ENCODE peak calls at places on chromosomes 12 and 14, in six cellular contexts. M is MM.1S, V is PC-9, S is sigmoid colon, Y is mucosa of descending colon, W is ovary. C is an unnamed sample.

GRCh38 chr12:86948851-86949250 is 692.7 kb upstream of the MGAT4C start:
- DNase-seq in V (no peak), M (no peak), W (no peak), Y (no peak), S (no peak), C (no peak)

GRCh38 chr14:88986146-88986841 is 161.8 kb downstream of the TTC8 start:
- DNase-seq in M (no peak), V (peak; percentile 0), S (no peak), Y (no peak), W (peak; percentile 24), C (no peak)

GRCh38 chr12:43882578-43883178 is 46.8 kb downstream of the TMEM117 start:
- DNase-seq in V (peak; percentile 15), S (no peak), M (peak; percentile 46), Y (peak; percentile 45), W (no peak), C (peak; percentile 57)

GRCh38 chr12:76766161-76766560 is 2.2 kb downstream of the ZDHHC17 start:
- DNase-seq in S (no peak), V (no peak), M (no peak), Y (no peak), W (no peak), C (no peak)

GRCh38 chr12:18810537-18811253 is 72.8 kb downstream of the CAPZA3 start:
- DNase-seq in Y (no peak), W (peak; percentile 22), S (no peak), M (no peak), V (no peak), C (no peak)

GRCh38 chr14:104977008-104977680 is 1.0 kb downstream of the AHNAK2 start:
- DNase-seq in S (peak; percentile 70), W (no peak), Y (peak; percentile 24), M (no peak), V (no peak), C (no peak)

GRCh38 chr14:86935241-86935640 is 1057.7 kb downstream of the GALC start:
- DNase-seq in V (no peak), M (no peak), W (no peak), Y (no peak), S (no peak), C (no peak)

GRCh38 chr12:50842637-50843493 is at the start of gene TMPRSS12:
- DNase-seq in V (peak; percentile 33), W (peak; percentile 35), Y (peak; percentile 4), M (no peak), S (no peak), C (no peak)

GRCh38 chr12:74119811-74120362 is 417.7 kb upstream of the ATXN7L3B start:
- DNase-seq in Y (no peak), M (no peak), W (no peak), V (no peak), S (no peak), C (no peak)

GRCh38 chr14:75303415-75303814 is 24.8 kb downstream of the FOS start:
- DNase-seq in V (peak; percentile 77), Y (peak; percentile 72), W (peak; percentile 56), M (peak; percentile 48), S (peak; percentile 86), C (peak; percentile 74)

GRCh38 chr14:94143711-94144110 is 14.3 kb upstream of the IFI27L2 start:
- DNase-seq in W (no peak), V (no peak), S (no peak), Y (no peak), M (no peak), C (no peak)

GRCh38 chr14:96225745-96226151 is 21.1 kb downstream of the BDKRB2 start:
- DNase-seq in M (no peak), S (no peak), V (peak; percentile 45), W (no peak), Y (peak; percentile 73), C (no peak)

GRCh38 chr12:68359669-68360068 is 27.5 kb upstream of the MDM1 start:
- DNase-seq in M (no peak), S (no peak), V (no peak), W (no peak), Y (no peak), C (no peak)

GRCh38 chr12:114703060-114703493 is 19.1 kb upstream of the TBX3 start:
- DNase-seq in M (no peak), Y (no peak), S (no peak), V (no peak), W (no peak), C (no peak)

GRCh38 chr12:34286934-34287333 is 264.6 kb downstream of the ALG10 start:
- DNase-seq in S (no peak), V (no peak), M (no peak), Y (no peak), W (no peak), C (no peak)

GRCh38 chr12:34289431-34290190 is 267.3 kb downstream of the ALG10 start:
- DNase-seq in M (no peak), V (no peak), W (peak; percentile 2), S (peak; percentile 37), Y (no peak), C (no peak)

GRCh38 chr12:34288963-34289345 is 266.7 kb downstream of the ALG10 start:
- DNase-seq in W (no peak), S (no peak), Y (no peak), M (no peak), V (no peak), C (no peak)

GRCh38 chr12:34287437-34287836 is 265.1 kb downstream of the ALG10 start:
- DNase-seq in M (no peak), V (no peak), Y (no peak), S (no peak), W (no peak), C (no peak)

DNA sequence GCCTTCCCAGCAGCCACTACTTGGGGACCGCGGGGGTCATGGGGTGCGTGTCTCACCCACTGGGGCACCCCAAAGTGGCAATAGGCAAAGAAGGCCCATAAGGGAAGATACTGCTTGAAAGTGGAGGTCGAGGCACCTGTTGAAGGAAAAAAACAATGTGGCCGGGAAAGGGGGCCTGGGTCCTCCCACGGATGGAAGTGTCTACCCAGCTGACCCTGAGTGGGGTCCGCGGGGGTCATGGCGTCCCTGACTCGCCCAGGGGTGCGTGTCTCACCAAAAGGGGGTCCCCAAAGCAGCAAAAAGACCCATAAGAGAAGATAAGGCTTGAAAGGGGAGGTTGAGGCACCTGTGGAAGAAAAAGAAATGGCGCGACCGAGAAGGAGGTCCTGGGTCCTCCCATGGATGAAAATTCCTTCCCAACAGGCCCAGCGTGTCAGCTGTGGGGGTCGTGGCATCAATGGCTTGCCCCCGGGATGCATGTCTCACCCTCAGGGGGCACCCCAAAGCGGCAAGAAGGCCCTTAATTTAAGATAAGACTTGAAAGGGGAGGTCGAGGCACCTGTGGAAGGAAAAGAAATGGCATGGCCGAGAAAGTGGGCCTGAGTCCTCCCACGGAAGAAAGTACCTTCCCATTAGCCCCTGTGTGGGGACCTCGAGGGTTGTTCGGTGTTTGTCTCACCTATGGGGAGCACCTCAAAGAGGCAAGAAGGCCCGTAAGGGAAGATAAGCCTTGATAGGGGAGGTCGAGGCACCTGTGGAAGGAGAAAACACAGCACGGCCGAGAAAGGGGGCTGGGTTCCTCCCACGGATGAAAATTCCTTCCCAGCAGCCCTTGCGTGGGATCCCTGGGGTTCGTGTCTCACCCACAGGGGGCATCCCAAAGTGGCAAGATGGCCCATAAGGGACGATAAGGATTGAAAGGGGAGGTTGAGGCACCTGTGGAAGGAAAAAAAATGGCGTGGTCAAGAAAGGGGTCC is 266.0 kb downstream of the ALG10 start:
- DNase-seq in W (no peak), V (no peak), S (peak; percentile 35), M (no peak), Y (no peak), C (no peak)
- H3K9me3 ChIP-seq in W (no peaks in the 10 kb centered on the region), V (no peaks in the 10 kb centered on the region), S (peaks cover 9% of the 10 kb centered on the region), M (no peaks in the 10 kb centered on the region), Y (peaks cover 94% of the 10 kb centered on the region), C (no peaks in the 10 kb centered on the region)

GRCh38 chr12:34166427-34167060 is 144.2 kb downstream of the ALG10 start:
- DNase-seq in S (no peak), V (no peak), M (no peak), Y (no peak), W (no peak), C (no peak)
- H3K9me3 ChIP-seq in S (no peaks in the 10 kb centered on the region), V (no peaks in the 10 kb centered on the region), M (no peaks in the 10 kb centered on the region), Y (peaks cover 11% of the 10 kb centered on the region), W (no peaks in the 10 kb centered on the region), C (no peaks in the 10 kb centered on the region)

GRCh38 chr12:120118710-120119097 is 2.2 kb upstream of the RAB35 start:
- DNase-seq in Y (no peak), V (no peak), M (no peak), W (no peak), S (no peak), C (no peak)

GRCh38 chr12:120117961-120118709 is 1.6 kb upstream of the RAB35 start:
- DNase-seq in V (peak; percentile 48), Y (no peak), S (no peak), M (no peak), W (no peak), C (peak; percentile 60)

GRCh38 chr12:120121343-120121742 is 4.8 kb upstream of the RAB35 start:
- DNase-seq in M (no peak), Y (no peak), S (no peak), V (no peak), W (no peak), C (no peak)

GRCh38 chr12:120121766-120122293 is 5.3 kb upstream of the RAB35 start:
- DNase-seq in S (no peak), Y (no peak), W (no peak), M (peak; percentile 59), V (no peak), C (no peak)

DNA sequence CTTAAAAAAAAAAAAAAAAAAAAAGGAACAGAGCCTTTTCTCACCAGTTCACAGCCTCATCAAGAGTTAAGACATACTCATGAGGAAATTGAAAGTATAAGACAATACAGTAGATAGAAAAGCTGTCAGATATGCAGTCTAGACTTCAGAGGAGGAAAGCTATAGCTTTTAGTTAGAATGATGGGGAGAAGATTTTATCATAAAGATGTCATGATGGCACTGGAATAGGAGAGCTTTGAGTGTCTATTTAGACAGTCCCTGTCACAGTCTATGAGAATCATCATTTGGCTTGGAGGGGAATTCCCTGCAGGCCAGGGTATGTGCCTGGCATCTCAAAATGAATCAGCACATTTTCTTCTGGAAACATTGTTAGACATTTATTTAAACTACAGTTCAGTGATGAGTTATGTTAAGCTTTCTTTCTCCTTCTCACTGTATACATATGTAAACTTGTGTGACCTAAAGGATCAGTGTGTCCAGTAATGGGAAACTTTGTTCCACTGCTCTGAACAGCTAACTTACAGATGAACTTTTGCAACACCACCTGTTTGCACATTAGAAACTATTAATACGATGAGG is 2.9 kb upstream of the RAB35 start:
- DNase-seq in Y (no peak), M (peak; percentile 36), W (no peak), S (no peak), V (no peak), C (no peak)
- H3K9me3 ChIP-seq in Y (no peaks in the 10 kb centered on the region), M (no peaks in the 10 kb centered on the region), W (no peaks in the 10 kb centered on the region), S (no peaks in the 10 kb centered on the region), V (no peaks in the 10 kb centered on the region), C (no peaks in the 10 kb centered on the region)

GRCh38 chr14:26960049-26960688 is 362.3 kb upstream of the NOVA1 start:
- DNase-seq in V (no peak), Y (no peak), M (no peak), S (no peak), W (no peak), C (no peak)
- H3K9me3 ChIP-seq in V (no peaks in the 10 kb centered on the region), Y (no peaks in the 10 kb centered on the region), M (no peaks in the 10 kb centered on the region), S (no peaks in the 10 kb centered on the region), W (no peaks in the 10 kb centered on the region), C (no peaks in the 10 kb centered on the region)

GRCh38 chr14:98623806-98624430 is 648.1 kb downstream of the BCL11B start:
- DNase-seq in Y (no peak), M (no peak), V (no peak), W (no peak), S (no peak), C (no peak)

GRCh38 chr14:98622208-98623051 is 649.6 kb downstream of the BCL11B start:
- DNase-seq in S (no peak), V (no peak), W (no peak), Y (no peak), M (no peak), C (no peak)
- H3K9me3 ChIP-seq in S (no peaks in the 10 kb centered on the region), V (no peaks in the 10 kb centered on the region), W (no peaks in the 10 kb centered on the region), Y (no peaks in the 10 kb centered on the region), M (no peaks in the 10 kb centered on the region), C (no peaks in the 10 kb centered on the region)